ENCODE peak calls at places on chromosomes 3 and 15, in ten cellular contexts. J is AML-193; C is AG04450; H is neuronal stem cell; O is dorsolateral prefrontal cortex; X is stimulated activated CD4-positive, alpha-beta T cell treated with anti-CD3 and anti-CD28 coated beads, Interleukin-2, amount 100 ng/mL, for 24 hours; Q is neural crest cell; P is stimulated activated CD8-positive, alpha-beta memory T cell treated with anti-CD3 and anti-CD28 coated beads, Interleukin-7, amount 100 ng/mL, for 1 hour; L is foreskin keratinocyte; D is SHP77. V is an unnamed sample.
A peak's percentile ranks its signal among the peaks of the same experiment; 100 is the strongest.

GRCh38 chr3:54307616-54308180 is 185.3 kb downstream of the CACNA2D3 start:
- DNase-seq in J (no peak), C (no peak), H (no peak), O (no peak), X (no peak), Q (no peak), P (no peak), L (no peak), D (no peak), V (no peak)

GRCh38 chr3:32420138-32420981 is 28.7 kb downstream of the CMTM7 start:
- DNase-seq in J (no peak), C (no peak), H (no peak), O (no peak), X (peak; percentile 44), Q (peak; percentile 24), P (no peak), L (peak; percentile 90), D (no peak), V (peak; percentile 48)

GRCh38 chr3:183098538-183099025 is 714 bp downstream of the MCCC1 start:
- DNase-seq in J (peak; percentile 25), C (no peak), H (no peak), O (no peak), X (no peak), Q (no peak), P (no peak), L (no peak), D (no peak), V (no peak)

GRCh38 chr3:24316887-24317383 is 177.7 kb downstream of the THRB start:
- DNase-seq in J (no peak), C (no peak), H (no peak), O (no peak), X (no peak), Q (no peak), P (no peak), L (no peak), D (no peak), V (peak; percentile 54)

GRCh38 chr15:56815247-56815646 is 81.9 kb upstream of the ZNF280D start:
- DNase-seq in J (no peak), C (no peak), H (no peak), O (no peak), X (no peak), Q (no peak), P (no peak), L (no peak), D (no peak), V (no peak)

GRCh38 chr15:39495871-39496459 is 84.9 kb upstream of the THBS1 start:
- DNase-seq in J (no peak), C (no peak), H (no peak), O (no peak), X (no peak), Q (no peak), P (no peak), L (peak; percentile 42), D (no peak), V (no peak)

GRCh38 chr3:175153595-175153994 is 294.5 kb downstream of the NAALADL2 start:
- DNase-seq in J (no peak), C (no peak), H (no peak), O (no peak), X (no peak), Q (no peak), P (no peak), L (no peak), D (no peak), V (no peak)

GRCh38 chr3:72595376-72595775 is 252.9 kb downstream of the SHQ1 start:
- DNase-seq in J (no peak), C (no peak), H (no peak), O (no peak), X (no peak), Q (no peak), P (no peak), L (no peak), D (no peak), V (no peak)

GRCh38 chr15:51970132-51970817 is 1.3 kb downstream of the LEO1 start:
- DNase-seq in J (no peak), C (no peak), H (no peak), O (no peak), X (no peak), Q (no peak), P (no peak), L (no peak), D (peak; percentile 20), V (no peak)

GRCh38 chr15:74208496-74208895 is 5.9 kb upstream of the STRA6 start:
- DNase-seq in J (no peak), C (no peak), H (no peak), O (no peak), X (no peak), Q (no peak), P (no peak), L (no peak), D (no peak), V (no peak)

GRCh38 chr3:169342652-169343051 is 320.9 kb downstream of the MECOM start:
- DNase-seq in J (no peak), C (no peak), H (no peak), O (peak; percentile 24), X (no peak), Q (no peak), P (no peak), L (no peak), D (no peak), V (no peak)

GRCh38 chr3:188578579-188579363 is 424.8 kb downstream of the LPP start:
- DNase-seq in J (no peak), C (peak; percentile 53), H (no peak), O (no peak), X (peak; percentile 6), Q (no peak), P (no peak), L (no peak), D (no peak), V (peak; percentile 94)

GRCh38 chr3:16794251-16794650 is 90.5 kb upstream of the PLCL2 start:
- DNase-seq in J (no peak), C (no peak), H (no peak), O (no peak), X (no peak), Q (no peak), P (no peak), L (no peak), D (no peak), V (no peak)

GRCh38 chr3:120324185-120324584 is 25.0 kb downstream of the LRRC58 start:
- DNase-seq in J (no peak), C (no peak), H (no peak), O (no peak), X (no peak), Q (no peak), P (no peak), L (no peak), D (no peak), V (no peak)

GRCh38 chr3:157494581-157495281 is 8.5 kb downstream of the VEPH1 start:
- DNase-seq in J (no peak), C (no peak), H (no peak), O (no peak), X (no peak), Q (no peak), P (no peak), L (no peak), D (no peak), V (peak; percentile 54)

GRCh38 chr15:27934782-27935181 is 164.3 kb downstream of the OCA2 start:
- DNase-seq in J (no peak), C (no peak), H (no peak), O (no peak), X (no peak), Q (no peak), P (no peak), L (no peak), D (no peak), V (no peak)

GRCh38 chr15:32107477-32108080 is 77.3 kb downstream of the CHRNA7 start:
- DNase-seq in J (no peak), C (no peak), H (no peak), O (no peak), X (no peak), Q (no peak), P (no peak), L (no peak), D (no peak), V (no peak)

GRCh38 chr15:66774001-66774814 is 72.2 kb downstream of the SMAD6 start:
- DNase-seq in J (peak; percentile 36), C (no peak), H (peak; percentile 87), O (peak; percentile 57), X (peak; percentile 58), Q (peak; percentile 92), P (no peak), L (no peak), D (peak; percentile 53), V (peak; percentile 81)

GRCh38 chr15:98746375-98746679 is 98.0 kb downstream of the IGF1R start:
- DNase-seq in J (no peak), C (no peak), H (no peak), O (no peak), X (no peak), Q (no peak), P (no peak), L (no peak), D (no peak), V (no peak)

GRCh38 chr3:69115731-69116130 is 6.7 kb downstream of the LMOD3 start:
- DNase-seq in J (no peak), C (peak; percentile 33), H (no peak), O (no peak), X (no peak), Q (no peak), P (no peak), L (no peak), D (no peak), V (peak; percentile 14)

GRCh38 chr3:31174055-31174454 is 279.6 kb upstream of the GADL1 start:
- DNase-seq in J (no peak), C (no peak), H (no peak), O (no peak), X (no peak), Q (no peak), P (no peak), L (no peak), D (no peak), V (no peak)

GRCh38 chr3:96813134-96813819 is 1.1 kb upstream of the EPHA6 start:
- DNase-seq in J (no peak), C (peak; percentile 6), H (peak; percentile 77), O (peak; percentile 64), X (peak; percentile 73), Q (peak; percentile 78), P (no peak), L (peak; percentile 27), D (peak; percentile 88), V (peak; percentile 87)

GRCh38 chr3:142315083-142315482 is 89.7 kb upstream of the GK5 start:
- DNase-seq in J (no peak), C (peak; percentile 55), H (no peak), O (no peak), X (no peak), Q (no peak), P (no peak), L (peak; percentile 24), D (no peak), V (no peak)

GRCh38 chr3:44326035-44326434 is 12.5 kb upstream of the TCAIM start:
- DNase-seq in J (no peak), C (no peak), H (no peak), O (no peak), X (no peak), Q (no peak), P (no peak), L (no peak), D (no peak), V (no peak)

GRCh38 chr15:73081321-73081958 is 29.2 kb downstream of the NEO1 start:
- DNase-seq in J (peak; percentile 22), C (peak; percentile 26), H (peak; percentile 17), O (no peak), X (no peak), Q (peak; percentile 1), P (no peak), L (no peak), D (peak; percentile 47), V (peak; percentile 79)

V was measured in cardiac muscle cell.